ENCODE peak calls at places on chromosomes 13 and 19, in ten cellular contexts. One of them, this sample, is unnamed.

GRCh38 chr19:3135961-3136683 is at the start of gene GNA15:
- DNase-seq in body of pancreas: peak
- DNase-seq in foreskin fibroblast: no peak
- DNase-seq in mucosa of descending colon: peak
- DNase-seq in AG09319: no peak
- DNase-seq in osteocyte: no peak
- DNase-seq in neural crest cell: no peak
- DNase-seq in astrocyte of the spinal cord: no peak
- DNase-seq in sigmoid colon: no peak
- DNase-seq in testis: no peak
- DNase-seq in this sample: peak

GRCh38 chr13:99542788-99543406 is 41.6 kb downstream of the TM9SF2 start:
- DNase-seq in body of pancreas: no peak
- DNase-seq in foreskin fibroblast: no peak
- DNase-seq in mucosa of descending colon: no peak
- DNase-seq in AG09319: no peak
- DNase-seq in osteocyte: no peak
- DNase-seq in neural crest cell: no peak
- DNase-seq in astrocyte of the spinal cord: no peak
- DNase-seq in sigmoid colon: no peak
- DNase-seq in testis: no peak
- DNase-seq in this sample: peak

GRCh38 chr13:95704510-95704909 is 27.6 kb downstream of the DNAJC3 start:
- DNase-seq in body of pancreas: peak
- DNase-seq in foreskin fibroblast: no peak
- DNase-seq in mucosa of descending colon: no peak
- DNase-seq in AG09319: no peak
- DNase-seq in osteocyte: no peak
- DNase-seq in neural crest cell: no peak
- DNase-seq in astrocyte of the spinal cord: no peak
- DNase-seq in sigmoid colon: no peak
- DNase-seq in testis: no peak
- DNase-seq in this sample: no peak

GRCh38 chr19:10290439-10290875 is 705 bp downstream of the ICAM5 start:
- DNase-seq in body of pancreas: no peak
- DNase-seq in foreskin fibroblast: no peak
- DNase-seq in mucosa of descending colon: no peak
- DNase-seq in AG09319: no peak
- DNase-seq in osteocyte: no peak
- DNase-seq in neural crest cell: no peak
- DNase-seq in astrocyte of the spinal cord: no peak
- DNase-seq in sigmoid colon: no peak
- DNase-seq in testis: no peak
- DNase-seq in this sample: peak

GRCh38 chr19:7681336-7682174 is 922 bp downstream of the TRAPPC5 start:
- DNase-seq in body of pancreas: peak
- DNase-seq in foreskin fibroblast: peak
- DNase-seq in mucosa of descending colon: peak
- DNase-seq in AG09319: peak
- DNase-seq in osteocyte: no peak
- DNase-seq in neural crest cell: peak
- DNase-seq in astrocyte of the spinal cord: peak
- DNase-seq in sigmoid colon: peak
- DNase-seq in testis: peak
- DNase-seq in this sample: peak

GRCh38 chr19:23882493-23882892 is 32.2 kb upstream of the ZNF726 start:
- DNase-seq in body of pancreas: peak
- DNase-seq in foreskin fibroblast: peak
- DNase-seq in mucosa of descending colon: no peak
- DNase-seq in AG09319: no peak
- DNase-seq in osteocyte: no peak
- DNase-seq in neural crest cell: no peak
- DNase-seq in astrocyte of the spinal cord: no peak
- DNase-seq in sigmoid colon: no peak
- DNase-seq in testis: peak
- DNase-seq in this sample: no peak

GRCh38 chr19:35750167-35750566 is 1.8 kb downstream of the LIN37 start:
- DNase-seq in body of pancreas: no peak
- DNase-seq in foreskin fibroblast: no peak
- DNase-seq in mucosa of descending colon: no peak
- DNase-seq in AG09319: no peak
- DNase-seq in osteocyte: no peak
- DNase-seq in neural crest cell: no peak
- DNase-seq in astrocyte of the spinal cord: no peak
- DNase-seq in sigmoid colon: peak
- DNase-seq in testis: no peak
- DNase-seq in this sample: no peak

GRCh38 chr19:53086949-53087348 is 16.3 kb downstream of the ZNF160 start:
- DNase-seq in body of pancreas: peak
- DNase-seq in foreskin fibroblast: peak
- DNase-seq in mucosa of descending colon: no peak
- DNase-seq in AG09319: no peak
- DNase-seq in osteocyte: no peak
- DNase-seq in neural crest cell: no peak
- DNase-seq in astrocyte of the spinal cord: peak
- DNase-seq in sigmoid colon: no peak
- DNase-seq in testis: peak
- DNase-seq in this sample: no peak

GRCh38 chr19:41808663-41809566 is 12.5 kb downstream of the CEACAM3 start:
- DNase-seq in body of pancreas: peak
- DNase-seq in foreskin fibroblast: no peak
- DNase-seq in mucosa of descending colon: no peak
- DNase-seq in AG09319: no peak
- DNase-seq in osteocyte: no peak
- DNase-seq in neural crest cell: no peak
- DNase-seq in astrocyte of the spinal cord: no peak
- DNase-seq in sigmoid colon: no peak
- DNase-seq in testis: peak
- DNase-seq in this sample: no peak

GRCh38 chr19:49793561-49793840 is 19.6 kb downstream of the FUZ start:
- DNase-seq in body of pancreas: no peak
- DNase-seq in foreskin fibroblast: peak
- DNase-seq in mucosa of descending colon: no peak
- DNase-seq in AG09319: no peak
- DNase-seq in osteocyte: no peak
- DNase-seq in neural crest cell: no peak
- DNase-seq in astrocyte of the spinal cord: no peak
- DNase-seq in sigmoid colon: no peak
- DNase-seq in testis: no peak
- DNase-seq in this sample: peak

GRCh38 chr13:39577203-39577602 is 25.8 kb downstream of the LHFPL6 start:
- DNase-seq in body of pancreas: no peak
- DNase-seq in foreskin fibroblast: no peak
- DNase-seq in mucosa of descending colon: no peak
- DNase-seq in AG09319: no peak
- DNase-seq in osteocyte: no peak
- DNase-seq in neural crest cell: no peak
- DNase-seq in astrocyte of the spinal cord: no peak
- DNase-seq in sigmoid colon: no peak
- DNase-seq in testis: no peak
- DNase-seq in this sample: no peak

GRCh38 chr19:17183858-17184271 is 31.3 kb upstream of the USE1 start:
- DNase-seq in body of pancreas: no peak
- DNase-seq in foreskin fibroblast: no peak
- DNase-seq in mucosa of descending colon: no peak
- DNase-seq in AG09319: no peak
- DNase-seq in osteocyte: no peak
- DNase-seq in neural crest cell: no peak
- DNase-seq in astrocyte of the spinal cord: no peak
- DNase-seq in sigmoid colon: no peak
- DNase-seq in testis: no peak
- DNase-seq in this sample: peak

GRCh38 chr13:31242935-31243334 is 43.2 kb downstream of the B3GLCT start:
- DNase-seq in body of pancreas: no peak
- DNase-seq in foreskin fibroblast: no peak
- DNase-seq in mucosa of descending colon: no peak
- DNase-seq in AG09319: peak
- DNase-seq in osteocyte: no peak
- DNase-seq in neural crest cell: no peak
- DNase-seq in astrocyte of the spinal cord: no peak
- DNase-seq in sigmoid colon: no peak
- DNase-seq in testis: no peak
- DNase-seq in this sample: no peak

GRCh38 chr13:32033744-32034143 is 2.2 kb downstream of the FRY start:
- DNase-seq in body of pancreas: no peak
- DNase-seq in foreskin fibroblast: no peak
- DNase-seq in mucosa of descending colon: no peak
- DNase-seq in AG09319: no peak
- DNase-seq in osteocyte: no peak
- DNase-seq in neural crest cell: no peak
- DNase-seq in astrocyte of the spinal cord: no peak
- DNase-seq in sigmoid colon: no peak
- DNase-seq in testis: no peak
- DNase-seq in this sample: no peak

GRCh38 chr13:71864094-71864980 is 2.7 kb downstream of the DACH1 start:
- DNase-seq in body of pancreas: peak
- DNase-seq in foreskin fibroblast: no peak
- DNase-seq in mucosa of descending colon: peak
- DNase-seq in AG09319: no peak
- DNase-seq in osteocyte: no peak
- DNase-seq in neural crest cell: peak
- DNase-seq in astrocyte of the spinal cord: peak
- DNase-seq in sigmoid colon: peak
- DNase-seq in testis: peak
- DNase-seq in this sample: peak
- TF ChIP-seq CTCF in body of pancreas: no peak
- TF ChIP-seq CTCF in foreskin fibroblast: no peak
- TF ChIP-seq CTCF in mucosa of descending colon: no peak
- TF ChIP-seq CTCF in AG09319: no peak
- TF ChIP-seq CTCF in osteocyte: no peak
- TF ChIP-seq CTCF in neural crest cell: no peak
- TF ChIP-seq CTCF in astrocyte of the spinal cord: no peak
- TF ChIP-seq CTCF in sigmoid colon: no peak
- TF ChIP-seq CTCF in testis: no peak
- TF ChIP-seq CTCF in this sample: no peak

DNA sequence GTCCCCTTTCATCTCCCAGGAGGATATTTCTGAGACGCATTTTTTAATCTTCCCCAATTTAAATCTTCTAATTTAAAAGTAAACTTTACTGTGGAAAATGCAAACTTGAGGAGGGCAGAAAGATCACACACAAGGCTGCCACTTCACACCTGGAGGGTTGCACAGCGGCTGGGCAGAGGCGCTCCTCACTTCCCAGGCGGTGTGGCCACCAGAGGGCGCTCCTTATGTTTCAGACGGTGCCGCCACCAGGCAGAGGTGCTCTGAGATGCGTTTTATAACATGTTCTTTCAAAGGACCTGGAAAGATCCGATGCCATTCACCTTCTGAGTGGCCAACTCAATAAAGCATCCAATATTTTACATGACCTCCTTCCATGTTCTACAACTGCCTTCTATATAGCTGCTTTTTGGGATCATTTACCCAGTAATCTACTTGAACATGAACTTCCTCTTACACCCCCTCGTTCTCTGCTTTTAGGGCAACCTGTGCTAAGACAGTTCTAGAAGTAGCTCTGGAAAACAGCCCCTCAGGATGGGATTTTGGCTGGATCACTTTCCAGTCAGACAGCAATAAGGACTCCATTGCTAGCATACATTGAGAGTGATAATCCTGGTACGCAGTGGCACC is 14.8 kb upstream of the MTUS2 start:
- DNase-seq in body of pancreas: no peak
- DNase-seq in foreskin fibroblast: no peak
- DNase-seq in mucosa of descending colon: no peak
- DNase-seq in AG09319: no peak
- DNase-seq in osteocyte: no peak
- DNase-seq in neural crest cell: peak
- DNase-seq in astrocyte of the spinal cord: no peak
- DNase-seq in sigmoid colon: no peak
- DNase-seq in testis: peak
- DNase-seq in this sample: peak
- TF ChIP-seq CTCF in body of pancreas: peak
- TF ChIP-seq CTCF in foreskin fibroblast: peak
- TF ChIP-seq CTCF in mucosa of descending colon: no peak
- TF ChIP-seq CTCF in AG09319: peak
- TF ChIP-seq CTCF in osteocyte: peak
- TF ChIP-seq CTCF in neural crest cell: peak
- TF ChIP-seq CTCF in astrocyte of the spinal cord: peak
- TF ChIP-seq CTCF in sigmoid colon: no peak
- TF ChIP-seq CTCF in testis: no peak
- TF ChIP-seq CTCF in this sample: peak

GRCh38 chr13:33236021-33236420 is 49.5 kb downstream of the STARD13 start:
- DNase-seq in body of pancreas: no peak
- DNase-seq in foreskin fibroblast: peak
- DNase-seq in mucosa of descending colon: no peak
- DNase-seq in AG09319: no peak
- DNase-seq in osteocyte: no peak
- DNase-seq in neural crest cell: no peak
- DNase-seq in astrocyte of the spinal cord: peak
- DNase-seq in sigmoid colon: no peak
- DNase-seq in testis: no peak
- DNase-seq in this sample: no peak

GRCh38 chr13:33235564-33235963 is 50.0 kb downstream of the STARD13 start:
- DNase-seq in body of pancreas: no peak
- DNase-seq in foreskin fibroblast: no peak
- DNase-seq in mucosa of descending colon: no peak
- DNase-seq in AG09319: no peak
- DNase-seq in osteocyte: no peak
- DNase-seq in neural crest cell: no peak
- DNase-seq in astrocyte of the spinal cord: no peak
- DNase-seq in sigmoid colon: no peak
- DNase-seq in testis: no peak
- DNase-seq in this sample: no peak

GRCh38 chr13:33232883-33233282 is 52.7 kb downstream of the STARD13 start:
- DNase-seq in body of pancreas: no peak
- DNase-seq in foreskin fibroblast: no peak
- DNase-seq in mucosa of descending colon: no peak
- DNase-seq in AG09319: no peak
- DNase-seq in osteocyte: no peak
- DNase-seq in neural crest cell: no peak
- DNase-seq in astrocyte of the spinal cord: no peak
- DNase-seq in sigmoid colon: no peak
- DNase-seq in testis: no peak
- DNase-seq in this sample: no peak

GRCh38 chr13:33233547-33233946 is 52.0 kb downstream of the STARD13 start:
- DNase-seq in body of pancreas: peak
- DNase-seq in foreskin fibroblast: no peak
- DNase-seq in mucosa of descending colon: no peak
- DNase-seq in AG09319: no peak
- DNase-seq in osteocyte: no peak
- DNase-seq in neural crest cell: no peak
- DNase-seq in astrocyte of the spinal cord: no peak
- DNase-seq in sigmoid colon: no peak
- DNase-seq in testis: no peak
- DNase-seq in this sample: no peak

GRCh38 chr13:33235078-33235477 is 50.5 kb downstream of the STARD13 start:
- DNase-seq in body of pancreas: peak
- DNase-seq in foreskin fibroblast: peak
- DNase-seq in mucosa of descending colon: no peak
- DNase-seq in AG09319: no peak
- DNase-seq in osteocyte: no peak
- DNase-seq in neural crest cell: no peak
- DNase-seq in astrocyte of the spinal cord: peak
- DNase-seq in sigmoid colon: no peak
- DNase-seq in testis: no peak
- DNase-seq in this sample: no peak
- TF ChIP-seq CTCF in body of pancreas: no peak
- TF ChIP-seq CTCF in foreskin fibroblast: no peak
- TF ChIP-seq CTCF in mucosa of descending colon: no peak
- TF ChIP-seq CTCF in AG09319: no peak
- TF ChIP-seq CTCF in osteocyte: no peak
- TF ChIP-seq CTCF in neural crest cell: no peak
- TF ChIP-seq CTCF in astrocyte of the spinal cord: no peak
- TF ChIP-seq CTCF in sigmoid colon: no peak
- TF ChIP-seq CTCF in testis: no peak
- TF ChIP-seq CTCF in this sample: no peak

GRCh38 chr19:18488403-18488723 is 33.5 kb downstream of the ELL start:
- DNase-seq in body of pancreas: no peak
- DNase-seq in foreskin fibroblast: no peak
- DNase-seq in mucosa of descending colon: no peak
- DNase-seq in AG09319: no peak
- DNase-seq in osteocyte: no peak
- DNase-seq in neural crest cell: no peak
- DNase-seq in astrocyte of the spinal cord: no peak
- DNase-seq in sigmoid colon: no peak
- DNase-seq in testis: no peak
- DNase-seq in this sample: no peak
- TF ChIP-seq CTCF in body of pancreas: no peak
- TF ChIP-seq CTCF in foreskin fibroblast: peak
- TF ChIP-seq CTCF in mucosa of descending colon: no peak
- TF ChIP-seq CTCF in AG09319: peak
- TF ChIP-seq CTCF in osteocyte: peak
- TF ChIP-seq CTCF in neural crest cell: no peak
- TF ChIP-seq CTCF in astrocyte of the spinal cord: peak
- TF ChIP-seq CTCF in sigmoid colon: no peak
- TF ChIP-seq CTCF in testis: no peak
- TF ChIP-seq CTCF in this sample: peak